ENCODE peak calls at places on chromosome 13, in nine cellular contexts. P is IMR-90, L is lower leg skin, W is ovary, N is tibial artery, M is cardiac muscle cell, G is tibial nerve, T is fibroblast of the aortic adventitia, C is cardiac fibroblast. U is an unnamed sample.

GRCh38 chr13:106595623-106596022 is 27.7 kb upstream of the ARGLU1 start:
- DNase-seq in P (no peak), W (peak; percentile 65), C (peak; percentile 8), T (no peak), L (no peak), G (no peak), N (no peak), M (no peak), U (no peak)

GRCh38 chr13:43846496-43846895 is 33.0 kb downstream of the CCDC122 start:
- DNase-seq in L (no peak), P (peak; percentile 72), M (no peak), N (no peak), T (peak; percentile 94), G (no peak), C (peak; percentile 90), W (no peak), U (no peak)

GRCh38 chr13:39039033-39039432 is 777 bp downstream of the NHLRC3 start:
- DNase-seq in N (no peak), P (no peak), G (no peak), L (no peak), T (no peak), W (no peak), M (no peak), C (no peak), U (no peak)

GRCh38 chr13:74101436-74101835 is 32.8 kb downstream of the KLF12 start:
- DNase-seq in N (no peak), M (no peak), W (no peak), G (no peak), P (no peak), T (no peak), C (no peak), L (no peak), U (no peak)

GRCh38 chr13:31793246-31793645 is 53.9 kb downstream of the RXFP2 start:
- DNase-seq in T (peak; percentile 51), L (no peak), C (peak; percentile 24), W (no peak), P (peak; percentile 66), G (no peak), M (no peak), N (no peak), U (no peak)

GRCh38 chr13:29457299-29457698 is 138.2 kb downstream of the SLC7A1 start:
- DNase-seq in M (no peak), G (no peak), L (no peak), T (peak; percentile 91), C (peak; percentile 85), N (no peak), P (peak; percentile 79), W (no peak), U (peak; percentile 83)

GRCh38 chr13:28394422-28394821 is 100.5 kb downstream of the FLT1 start:
- DNase-seq in W (no peak), T (no peak), N (no peak), C (peak; percentile 23), G (no peak), M (no peak), L (no peak), P (peak; percentile 34), U (no peak)

GRCh38 chr13:99064624-99065249 is 86.9 kb upstream of the DOCK9 start:
- DNase-seq in G (no peak), L (no peak), N (no peak), M (no peak), C (no peak), P (no peak), T (no peak), W (no peak), U (no peak)

GRCh38 chr13:95267662-95268369 is 33.4 kb downstream of the ABCC4 start:
- DNase-seq in C (peak; percentile 80), T (peak; percentile 80), G (no peak), P (peak; percentile 96), M (no peak), W (no peak), L (no peak), N (no peak), U (peak; percentile 77)

GRCh38 chr13:29594310-29594709 is 1.2 kb downstream of the SLC7A1 start:
- DNase-seq in T (peak; percentile 79), W (no peak), L (peak; percentile 40), C (peak; percentile 48), P (peak; percentile 91), M (peak; percentile 40), G (no peak), N (no peak), U (no peak)

GRCh38 chr13:109509154-109509905 is 277.1 kb downstream of the IRS2 start:
- DNase-seq in P (peak; percentile 66), L (peak; percentile 34), G (no peak), T (peak; percentile 1), N (no peak), W (no peak), C (peak; percentile 38), M (no peak), U (peak; percentile 65)

GRCh38 chr13:48125794-48126228 is 30.9 kb upstream of the MED4 start:
- DNase-seq in P (no peak), N (no peak), W (no peak), C (peak; percentile 91), L (no peak), T (peak; percentile 74), G (no peak), M (peak; percentile 3), U (peak; percentile 82)

GRCh38 chr13:59750860-59751259 is 412.9 kb downstream of the DIAPH3 start:
- DNase-seq in T (peak; percentile 53), N (no peak), W (no peak), P (peak; percentile 57), L (no peak), G (no peak), C (peak; percentile 79), M (peak; percentile 63), U (peak; percentile 57)

GRCh38 chr13:49649963-49650312 is 21.6 kb downstream of the ARL11 start:
- DNase-seq in N (no peak), L (no peak), T (no peak), C (no peak), W (no peak), P (peak; percentile 48), G (no peak), M (no peak), U (no peak)

GRCh38 chr13:97945792-97946419 is 7.6 kb upstream of the IPO5 start:
- DNase-seq in L (no peak), P (peak; percentile 20), C (no peak), W (no peak), T (no peak), N (no peak), G (no peak), M (no peak), U (no peak)

GRCh38 chr13:21402586-21403307 is 56.4 kb downstream of the ZDHHC20 start:
- DNase-seq in T (peak; percentile 41), M (no peak), P (peak; percentile 71), G (no peak), C (peak; percentile 12), L (no peak), N (no peak), W (no peak), U (no peak)

GRCh38 chr13:99039718-99040280 is 61.9 kb upstream of the DOCK9 start:
- DNase-seq in C (no peak), G (no peak), N (no peak), L (no peak), P (no peak), M (no peak), W (no peak), T (no peak), U (no peak)

GRCh38 chr13:92196566-92197256 is 798.3 kb downstream of the GPC5 start:
- DNase-seq in L (no peak), C (peak; percentile 31), W (no peak), N (no peak), M (no peak), P (peak; percentile 2), T (peak; percentile 4), G (no peak), U (no peak)

GRCh38 chr13:79710376-79710775 is 229.4 kb downstream of the NDFIP2 start:
- DNase-seq in W (no peak), M (no peak), C (peak; percentile 62), L (no peak), T (peak; percentile 63), N (no peak), G (no peak), P (no peak), U (peak; percentile 67)

GRCh38 chr13:26965976-26966375 is 205.4 kb upstream of the GPR12 start:
- DNase-seq in G (no peak), T (peak; percentile 76), W (peak; percentile 90), N (no peak), C (peak; percentile 90), M (no peak), L (no peak), P (peak; percentile 93), U (peak; percentile 5)

GRCh38 chr13:113742000-113742441 is 17.0 kb upstream of the TMEM255B start:
- DNase-seq in L (peak; percentile 56), G (no peak), W (no peak), M (peak; percentile 67), N (no peak), C (peak; percentile 64), T (peak; percentile 49), P (peak; percentile 50), U (no peak)

GRCh38 chr13:92414851-92415250 is 811.8 kb upstream of the GPC6 start:
- DNase-seq in W (no peak), N (no peak), C (no peak), P (no peak), T (no peak), L (no peak), G (no peak), M (no peak), U (no peak)

GRCh38 chr13:35471466-35472307 is 4.8 kb downstream of the MAB21L1 start:
- DNase-seq in N (no peak), L (no peak), W (no peak), M (peak; percentile 36), P (no peak), C (peak; percentile 6), T (peak; percentile 49), G (no peak), U (no peak)
- H3K4me3 ChIP-seq in N (peak overlapping the region; percentile 68), L (no peak overlapping the region), W (peak overlapping the region; percentile 47), M (peak overlapping the region; percentile 28), P (no peak overlapping the region), C (no peak overlapping the region), T (peak overlapping the region; percentile 50), G (peak overlapping the region; percentile 29), U (peak overlapping the region; percentile 28)

GRCh38 chr13:51605698-51606097 is 21.4 kb downstream of the WDFY2 start:
- DNase-seq in M (no peak), N (no peak), C (no peak), G (no peak), L (no peak), W (no peak), T (peak; percentile 39), P (no peak), U (no peak)
- TF ChIP-seq CTCF in M (no peak), N (no peak), C (no peak), G (no peak), L (no peak), W (no peak), T (no peak), P (no peak), U (no peak)

GRCh38 chr13:46388308-46388707 is 1.3 kb upstream of the RUBCNL start:
- DNase-seq in C (no peak), W (no peak), G (no peak), M (no peak), L (no peak), N (no peak), P (no peak), T (no peak), U (no peak)
- H3K4me3 ChIP-seq in C (no peak overlapping the region), W (no peak overlapping the region), G (no peak overlapping the region), M (no peak overlapping the region), L (no peak overlapping the region), N (no peak overlapping the region), P (no peak overlapping the region), T (no peak overlapping the region), U (no peak overlapping the region)

DNA sequence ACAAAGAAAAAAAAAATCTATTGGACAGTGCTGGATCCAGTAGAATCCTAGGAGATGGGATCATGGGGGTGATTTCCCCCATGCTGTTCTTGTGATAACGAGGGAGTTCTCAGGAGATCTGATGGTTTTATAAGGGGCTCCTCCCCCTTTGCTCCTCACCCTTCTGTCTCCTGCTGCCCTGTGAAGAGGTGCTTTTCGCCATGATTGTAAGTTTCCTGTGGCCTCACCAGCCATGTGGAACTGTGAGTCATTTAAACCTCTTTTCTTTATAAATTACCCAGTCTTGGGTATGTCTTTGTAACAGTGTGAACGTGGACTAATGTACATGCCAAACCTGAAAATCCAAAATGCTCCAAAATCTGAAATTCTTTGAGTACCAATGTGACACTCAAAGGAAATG is 45.5 kb downstream of the ARHGEF7 start:
- DNase-seq in G (no peak), N (no peak), M (no peak), L (no peak), W (no peak), T (no peak), C (no peak), P (no peak), U (no peak)
- TF ChIP-seq CTCF in G (no peak), N (no peak), M (no peak), L (no peak), W (no peak), T (no peak), C (no peak), P (no peak), U (no peak)